ENCODE peak calls at places on chromosomes 12 and 14, in six cellular contexts. One of them, this sample, is unnamed.

GRCh38 chr14:20440882-20441281 is 4.9 kb upstream of the KLHL33 start:
- DNase-seq in testis: no peak
- DNase-seq in OCI-LY7: peak; percentile 22
- DNase-seq in neural progenitor cell: no peak
- DNase-seq in psoas muscle: no peak
- DNase-seq in A549: no peak
- DNase-seq in this sample: no peak

GRCh38 chr12:6336859-6337744 is 4.8 kb downstream of the TNFRSF1A start:
- DNase-seq in OCI-LY7: peak; percentile 54
- DNase-seq in testis: no peak
- DNase-seq in psoas muscle: no peak
- DNase-seq in A549: no peak
- DNase-seq in neural progenitor cell: no peak
- DNase-seq in this sample: no peak

GRCh38 chr14:61196792-61197191 is 84.3 kb downstream of the TMEM30B start:
- DNase-seq in OCI-LY7: no peak
- DNase-seq in neural progenitor cell: no peak
- DNase-seq in psoas muscle: no peak
- DNase-seq in A549: peak; percentile 42
- DNase-seq in testis: no peak
- DNase-seq in this sample: no peak

GRCh38 chr12:6852651-6853354 is 853 bp downstream of the USP5 start:
- DNase-seq in OCI-LY7: peak; percentile 52
- DNase-seq in neural progenitor cell: peak; percentile 64
- DNase-seq in testis: peak; percentile 63
- DNase-seq in A549: peak; percentile 59
- DNase-seq in psoas muscle: no peak
- DNase-seq in this sample: peak; percentile 87

GRCh38 chr12:93235881-93236280 is 141.8 kb upstream of the NUDT4 start:
- DNase-seq in testis: no peak
- DNase-seq in OCI-LY7: no peak
- DNase-seq in neural progenitor cell: no peak
- DNase-seq in A549: no peak
- DNase-seq in psoas muscle: no peak
- DNase-seq in this sample: no peak

GRCh38 chr12:70609739-70610491 is 27.3 kb downstream of the PTPRB start:
- DNase-seq in OCI-LY7: no peak
- DNase-seq in testis: peak; percentile 17
- DNase-seq in neural progenitor cell: peak; percentile 66
- DNase-seq in A549: peak; percentile 22
- DNase-seq in psoas muscle: peak; percentile 58
- DNase-seq in this sample: peak; percentile 74

GRCh38 chr12:57697076-57697475 is 3.1 kb downstream of the OS9 start:
- DNase-seq in psoas muscle: no peak
- DNase-seq in testis: no peak
- DNase-seq in neural progenitor cell: no peak
- DNase-seq in A549: no peak
- DNase-seq in OCI-LY7: no peak
- DNase-seq in this sample: no peak

GRCh38 chr14:22283000-22283399 is 306.0 kb downstream of the DAD1 start:
- DNase-seq in psoas muscle: no peak
- DNase-seq in A549: peak; percentile 20
- DNase-seq in neural progenitor cell: no peak
- DNase-seq in OCI-LY7: no peak
- DNase-seq in testis: no peak
- DNase-seq in this sample: no peak

GRCh38 chr14:86038401-86038985 is 508.5 kb downstream of the FLRT2 start:
- DNase-seq in neural progenitor cell: peak; percentile 55
- DNase-seq in testis: peak; percentile 63
- DNase-seq in psoas muscle: peak; percentile 14
- DNase-seq in A549: peak; percentile 41
- DNase-seq in OCI-LY7: peak; percentile 43
- DNase-seq in this sample: peak; percentile 15

GRCh38 chr12:23729354-23729753 is 220.1 kb downstream of the SOX5 start:
- DNase-seq in psoas muscle: no peak
- DNase-seq in OCI-LY7: no peak
- DNase-seq in testis: no peak
- DNase-seq in A549: no peak
- DNase-seq in neural progenitor cell: no peak
- DNase-seq in this sample: no peak

GRCh38 chr14:99274346-99275221 is 2.6 kb upstream of the BCL11B start:
- DNase-seq in neural progenitor cell: peak; percentile 97
- DNase-seq in A549: peak; percentile 85
- DNase-seq in OCI-LY7: no peak
- DNase-seq in testis: peak; percentile 83
- DNase-seq in psoas muscle: peak; percentile 28
- DNase-seq in this sample: peak; percentile 94

GRCh38 chr12:56155256-56155845 is 2.8 kb upstream of the MYL6 start:
- DNase-seq in psoas muscle: no peak
- DNase-seq in OCI-LY7: no peak
- DNase-seq in neural progenitor cell: no peak
- DNase-seq in testis: no peak
- DNase-seq in A549: no peak
- DNase-seq in this sample: no peak

GRCh38 chr12:6925543-6926279 is 2.0 kb upstream of the ATN1 start:
- DNase-seq in OCI-LY7: no peak
- DNase-seq in testis: peak; percentile 75
- DNase-seq in neural progenitor cell: peak; percentile 77
- DNase-seq in psoas muscle: peak; percentile 68
- DNase-seq in A549: peak; percentile 91
- DNase-seq in this sample: peak; percentile 79

GRCh38 chr14:73913256-73913655 is 26.6 kb downstream of the ZNF410 start:
- DNase-seq in psoas muscle: no peak
- DNase-seq in OCI-LY7: no peak
- DNase-seq in A549: peak; percentile 38
- DNase-seq in neural progenitor cell: no peak
- DNase-seq in testis: no peak
- DNase-seq in this sample: no peak

GRCh38 chr12:1619599-1619998 is 9.4 kb upstream of the WNT5B start:
- DNase-seq in neural progenitor cell: no peak
- DNase-seq in psoas muscle: peak; percentile 45
- DNase-seq in OCI-LY7: no peak
- DNase-seq in testis: peak; percentile 42
- DNase-seq in A549: no peak
- DNase-seq in this sample: no peak

GRCh38 chr12:108840605-108841328 is 16.6 kb downstream of the SSH1 start:
- DNase-seq in neural progenitor cell: peak; percentile 48
- DNase-seq in testis: no peak
- DNase-seq in psoas muscle: no peak
- DNase-seq in OCI-LY7: no peak
- DNase-seq in A549: no peak
- DNase-seq in this sample: no peak

GRCh38 chr12:119758236-119758635 is 90.3 kb downstream of the PRKAB1 start:
- DNase-seq in testis: no peak
- DNase-seq in OCI-LY7: no peak
- DNase-seq in A549: no peak
- DNase-seq in psoas muscle: no peak
- DNase-seq in neural progenitor cell: no peak
- DNase-seq in this sample: no peak

GRCh38 chr14:104808456-104808855 is 7.6 kb downstream of the ZBTB42 start:
- DNase-seq in neural progenitor cell: no peak
- DNase-seq in OCI-LY7: no peak
- DNase-seq in A549: no peak
- DNase-seq in psoas muscle: no peak
- DNase-seq in testis: no peak
- DNase-seq in this sample: peak; percentile 43

GRCh38 chr12:21330682-21331253 is 3.9 kb downstream of the SLCO1A2 start:
- DNase-seq in neural progenitor cell: peak; percentile 52
- DNase-seq in A549: peak; percentile 19
- DNase-seq in OCI-LY7: peak; percentile 48
- DNase-seq in testis: no peak
- DNase-seq in psoas muscle: no peak
- DNase-seq in this sample: no peak

GRCh38 chr12:68048648-68049297 is 59.5 kb downstream of the IFNG-AS1 start:
- DNase-seq in neural progenitor cell: no peak
- DNase-seq in OCI-LY7: no peak
- DNase-seq in A549: no peak
- DNase-seq in testis: no peak
- DNase-seq in psoas muscle: no peak
- DNase-seq in this sample: no peak

GRCh38 chr12:52148541-52149181 is 43.2 kb downstream of the KRT80 start:
- DNase-seq in OCI-LY7: no peak
- DNase-seq in A549: peak; percentile 99
- DNase-seq in psoas muscle: no peak
- DNase-seq in neural progenitor cell: no peak
- DNase-seq in testis: no peak
- DNase-seq in this sample: peak; percentile 83
- H3K4me3 ChIP-seq in OCI-LY7: no peak overlapping the region
- H3K4me3 ChIP-seq in A549: no peak overlapping the region
- H3K4me3 ChIP-seq in psoas muscle: no peak overlapping the region
- H3K4me3 ChIP-seq in neural progenitor cell: no peak overlapping the region
- H3K4me3 ChIP-seq in testis: no peak overlapping the region
- H3K4me3 ChIP-seq in this sample: no peak overlapping the region

GRCh38 chr12:95784286-95784685 is 6.3 kb downstream of the NTN4 start:
- DNase-seq in neural progenitor cell: no peak
- DNase-seq in psoas muscle: peak; percentile 29
- DNase-seq in OCI-LY7: no peak
- DNase-seq in testis: no peak
- DNase-seq in A549: no peak
- DNase-seq in this sample: no peak

GRCh38 chr12:95789126-95790024 is 1.2 kb downstream of the NTN4 start:
- DNase-seq in testis: peak; percentile 57
- DNase-seq in OCI-LY7: no peak
- DNase-seq in neural progenitor cell: peak; percentile 48
- DNase-seq in psoas muscle: peak; percentile 21
- DNase-seq in A549: peak; percentile 72
- DNase-seq in this sample: peak; percentile 59

GRCh38 chr12:95787274-95787814 is 3.2 kb downstream of the NTN4 start:
- DNase-seq in psoas muscle: no peak
- DNase-seq in A549: no peak
- DNase-seq in neural progenitor cell: no peak
- DNase-seq in OCI-LY7: no peak
- DNase-seq in testis: no peak
- DNase-seq in this sample: no peak

GRCh38 chr12:95788637-95789036 is 1.9 kb downstream of the NTN4 start:
- DNase-seq in testis: no peak
- DNase-seq in neural progenitor cell: no peak
- DNase-seq in A549: no peak
- DNase-seq in OCI-LY7: no peak
- DNase-seq in psoas muscle: no peak
- DNase-seq in this sample: no peak

GRCh38 chr12:95784886-95785285 is 5.7 kb downstream of the NTN4 start:
- DNase-seq in psoas muscle: no peak
- DNase-seq in testis: no peak
- DNase-seq in OCI-LY7: no peak
- DNase-seq in A549: no peak
- DNase-seq in neural progenitor cell: no peak
- DNase-seq in this sample: no peak
- H3K4me3 ChIP-seq in psoas muscle: no peak overlapping the region
- H3K4me3 ChIP-seq in testis: no peak overlapping the region
- H3K4me3 ChIP-seq in OCI-LY7: no peak overlapping the region
- H3K4me3 ChIP-seq in A549: no peak overlapping the region
- H3K4me3 ChIP-seq in neural progenitor cell: no peak overlapping the region
- H3K4me3 ChIP-seq in this sample: no peak overlapping the region

DNA sequence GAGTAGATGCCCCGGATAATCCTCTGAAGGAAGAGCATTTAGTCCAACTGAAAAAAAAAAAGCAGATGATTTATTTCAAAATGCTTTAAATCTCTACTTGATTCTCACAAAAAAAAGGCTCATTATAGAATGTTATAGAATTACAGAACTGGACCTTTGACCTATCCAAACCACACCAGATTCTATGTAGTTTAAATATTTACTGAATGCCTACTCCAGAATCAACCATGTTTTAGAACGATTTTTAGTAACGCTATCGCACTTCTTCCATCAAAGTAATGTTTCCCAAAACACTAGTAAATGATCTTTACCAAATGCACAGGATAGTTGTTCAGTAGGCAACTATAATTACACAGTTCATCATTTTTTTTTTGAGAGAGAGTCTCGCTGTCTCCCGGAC is 2.6 kb downstream of the RPS29 start:
- DNase-seq in testis: no peak
- DNase-seq in psoas muscle: no peak
- DNase-seq in neural progenitor cell: no peak
- DNase-seq in OCI-LY7: no peak
- DNase-seq in A549: no peak
- DNase-seq in this sample: no peak
- H3K4me3 ChIP-seq in testis: no peak overlapping the region
- H3K4me3 ChIP-seq in psoas muscle: peak overlapping the region; percentile 72
- H3K4me3 ChIP-seq in neural progenitor cell: peak overlapping the region; percentile 76
- H3K4me3 ChIP-seq in OCI-LY7: peak overlapping the region; percentile 96
- H3K4me3 ChIP-seq in A549: peak overlapping the region; percentile 64
- H3K4me3 ChIP-seq in this sample: no peak overlapping the region

GRCh38 chr12:24839268-24839791 is 109.6 kb downstream of the BCAT1 start:
- DNase-seq in testis: no peak
- DNase-seq in A549: no peak
- DNase-seq in OCI-LY7: no peak
- DNase-seq in neural progenitor cell: no peak
- DNase-seq in psoas muscle: no peak
- DNase-seq in this sample: no peak

GRCh38 chr12:24833513-24833912 is 115.4 kb downstream of the BCAT1 start:
- DNase-seq in neural progenitor cell: no peak
- DNase-seq in A549: no peak
- DNase-seq in OCI-LY7: no peak
- DNase-seq in testis: no peak
- DNase-seq in psoas muscle: no peak
- DNase-seq in this sample: no peak

GRCh38 chr12:24835377-24835776 is 113.5 kb downstream of the BCAT1 start:
- DNase-seq in A549: no peak
- DNase-seq in OCI-LY7: no peak
- DNase-seq in psoas muscle: no peak
- DNase-seq in neural progenitor cell: no peak
- DNase-seq in testis: no peak
- DNase-seq in this sample: no peak

GRCh38 chr12:24840046-24840800 is 108.7 kb downstream of the BCAT1 start:
- DNase-seq in neural progenitor cell: no peak
- DNase-seq in OCI-LY7: no peak
- DNase-seq in A549: no peak
- DNase-seq in testis: no peak
- DNase-seq in psoas muscle: no peak
- DNase-seq in this sample: no peak

DNA sequence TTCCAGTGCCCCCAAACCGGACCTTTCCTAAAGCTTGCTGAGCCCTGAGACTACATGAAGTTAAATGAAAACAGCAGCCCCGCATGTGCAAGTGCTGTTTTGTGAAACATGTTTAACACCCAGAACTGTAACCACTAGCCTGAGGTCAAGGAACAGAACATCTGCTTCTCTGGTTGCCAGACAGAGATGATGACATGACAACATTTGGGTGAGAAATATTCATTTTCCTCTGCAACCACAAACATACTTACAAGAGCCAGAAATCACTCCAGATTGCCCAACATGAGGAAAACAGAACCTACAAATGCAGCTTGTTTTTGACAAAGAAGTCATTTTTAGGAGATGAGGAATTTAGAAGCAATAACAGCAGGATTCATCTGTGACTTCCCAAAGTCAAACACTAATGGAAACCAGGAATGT is 110.4 kb downstream of the BCAT1 start:
- DNase-seq in testis: peak; percentile 53
- DNase-seq in psoas muscle: peak; percentile 17
- DNase-seq in neural progenitor cell: no peak
- DNase-seq in A549: no peak
- DNase-seq in OCI-LY7: no peak
- DNase-seq in this sample: no peak
- H3K4me3 ChIP-seq in testis: no peak overlapping the region
- H3K4me3 ChIP-seq in psoas muscle: no peak overlapping the region
- H3K4me3 ChIP-seq in neural progenitor cell: no peak overlapping the region
- H3K4me3 ChIP-seq in A549: no peak overlapping the region
- H3K4me3 ChIP-seq in OCI-LY7: no peak overlapping the region
- H3K4me3 ChIP-seq in this sample: no peak overlapping the region

This sample was measured in H7.